ENCODE peak calls at places on chromosomes 3 and 15, in four cellular contexts. C is A549, U is K562, R is HepG2. A is an unnamed sample.

GRCh38 chr3:126351086-126351770 is 6.0 kb downstream of the KLF15 start:
- DNase-seq in C (no peak), U (no peak), R (no peak), A (no peak)

GRCh38 chr15:98873441-98874218 is 134.0 kb downstream of the PGPEP1L start:
- DNase-seq in C (peak), U (no peak), R (no peak), A (no peak)

GRCh38 chr3:134326760-134327593 is 47.3 kb downstream of the AMOTL2 start:
- DNase-seq in C (peak), U (no peak), R (peak), A (no peak)

GRCh38 chr15:29913528-29914135 is 91.4 kb upstream of the TJP1 start:
- DNase-seq in C (no peak), U (no peak), R (no peak), A (no peak)

GRCh38 chr3:168417016-168417415 is 321.3 kb upstream of the GOLIM4 start:
- DNase-seq in C (no peak), U (no peak), R (no peak), A (no peak)

GRCh38 chr3:30299674-30300423 is 306.6 kb upstream of the TGFBR2 start:
- DNase-seq in C (no peak), U (no peak), R (peak), A (no peak)

GRCh38 chr3:171257251-171258179 is 202.7 kb downstream of the TNIK start:
- DNase-seq in C (no peak), U (no peak), R (no peak), A (peak)

GRCh38 chr15:24916305-24917009 is 38.3 kb upstream of the SNRPN start:
- DNase-seq in C (no peak), U (no peak), R (no peak), A (no peak)

GRCh38 chr3:125479091-125479490 is 40.9 kb downstream of the SNX4 start:
- DNase-seq in C (no peak), U (no peak), R (no peak), A (no peak)

GRCh38 chr15:27165590-27165989 is 194.6 kb downstream of the GABRG3 start:
- DNase-seq in C (no peak), U (no peak), R (no peak), A (no peak)

GRCh38 chr3:127043731-127044510 is 61.0 kb downstream of the PLXNA1 start:
- DNase-seq in C (no peak), U (no peak), R (no peak), A (no peak)

GRCh38 chr3:8851703-8852102 is 82.3 kb upstream of the OXTR start:
- DNase-seq in C (peak), U (no peak), R (peak), A (no peak)

GRCh38 chr3:30180305-30181275 is 425.8 kb upstream of the TGFBR2 start:
- DNase-seq in C (no peak), U (no peak), R (no peak), A (no peak)

GRCh38 chr15:52527898-52528464 is 699 bp downstream of the MYO5A start:
- DNase-seq in C (peak), U (no peak), R (no peak), A (no peak)
- TF ChIP-seq POLR2AphosphoS2 in C (no peak), U (no peak), R (no peak), A (no peak)

GRCh38 chr3:193768069-193768391 is 175.0 kb downstream of the OPA1 start:
- DNase-seq in C (no peak), U (no peak), R (no peak), A (no peak)
- TF ChIP-seq HDAC2 in C (no peak), U (no peak), R (no peak), A (no peak)

DNA sequence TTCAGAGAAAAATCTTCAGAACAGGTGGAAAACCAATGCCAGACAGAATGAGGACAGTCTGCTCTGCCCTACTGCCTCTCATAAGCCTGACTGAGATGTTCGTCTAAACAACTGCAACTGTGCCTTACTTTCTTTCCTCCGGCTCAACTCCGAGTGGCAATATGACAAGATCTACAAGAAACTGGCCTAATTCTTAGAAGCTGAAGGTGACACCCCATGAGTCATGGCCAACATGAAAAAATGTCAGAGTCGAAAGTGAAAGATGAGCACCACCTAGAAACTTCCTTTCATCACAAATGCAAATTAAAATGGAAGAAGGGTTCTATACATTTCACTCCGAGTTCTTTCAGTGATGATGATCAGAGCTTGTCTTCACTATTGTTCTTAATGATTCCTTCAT is 12.9 kb downstream of the PCYT1A start:
- DNase-seq in C (no peak), U (peak), R (no peak), A (peak)
- TF ChIP-seq POLR2AphosphoS2 in C (no peak), U (no peak), R (no peak), A (no peak)

DNA sequence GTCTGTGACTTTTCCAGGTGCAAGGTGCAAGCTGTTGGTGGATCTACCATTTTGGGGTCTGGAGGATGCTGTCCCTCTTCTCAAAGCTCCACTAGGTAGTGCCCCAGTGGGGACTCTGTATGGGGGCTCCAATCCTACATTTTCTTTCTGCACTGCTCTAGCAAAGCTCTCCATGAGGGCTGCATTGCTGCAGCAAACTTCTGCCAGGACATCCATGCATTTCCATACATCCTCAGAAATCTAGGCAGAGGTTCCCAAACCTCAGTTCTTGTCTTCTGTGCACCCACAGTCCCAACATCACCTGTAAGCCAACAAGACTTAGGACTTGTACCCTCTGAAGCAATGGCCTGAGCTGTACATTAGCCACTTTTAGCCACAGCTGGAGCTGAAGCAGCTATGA is 694.5 kb upstream of the BCHE start:
- DNase-seq in C (no peak), U (peak), R (no peak), A (no peak)
- TF ChIP-seq HDAC2 in C (no peak), U (no peak), R (no peak), A (no peak)